ENCODE peak calls at places on chromosomes 4 and X, in ten cellular contexts. One of them, this sample, is unnamed.

GRCh38 chr4:100060765-100061416 is 110.8 kb upstream of the H2AZ1 start:
- DNase-seq in heart right ventricle: no peak
- DNase-seq in lower lobe of right lung: no peak
- DNase-seq in immature natural killer cell: no peak
- DNase-seq in SJSA1: no peak
- DNase-seq in heart left ventricle: no peak
- DNase-seq in stimulated activated CD8-positive, alpha-beta memory T cell treated with anti-CD3 and anti-CD28 coated beads, Interleukin-7, amount 100 ng/mL, for 24 hours: no peak
- DNase-seq in activated T-helper 1 cell treated with anti-CD3 and anti-CD28 coated beads, Interleukin-2, amount 50 U/mL, for 16 hours: no peak
- DNase-seq in CD8-positive, alpha-beta T cell: no peak
- DNase-seq in epithelial cell of proximal tubule: no peak
- DNase-seq in this sample: no peak

GRCh38 chr4:131613824-131614216 is 1535.3 kb upstream of the PCDH10 start:
- DNase-seq in stimulated activated CD8-positive, alpha-beta memory T cell treated with anti-CD3 and anti-CD28 coated beads, Interleukin-7, amount 100 ng/mL, for 24 hours: no peak
- DNase-seq in SJSA1: no peak
- DNase-seq in immature natural killer cell: no peak
- DNase-seq in lower lobe of right lung: no peak
- DNase-seq in CD8-positive, alpha-beta T cell: no peak
- DNase-seq in epithelial cell of proximal tubule: no peak
- DNase-seq in activated T-helper 1 cell treated with anti-CD3 and anti-CD28 coated beads, Interleukin-2, amount 50 U/mL, for 16 hours: no peak
- DNase-seq in heart left ventricle: no peak
- DNase-seq in heart right ventricle: no peak
- DNase-seq in this sample: no peak

GRCh38 chr4:123244233-123244632 is 152.4 kb upstream of the SPRY1 start:
- DNase-seq in stimulated activated CD8-positive, alpha-beta memory T cell treated with anti-CD3 and anti-CD28 coated beads, Interleukin-7, amount 100 ng/mL, for 24 hours: no peak
- DNase-seq in SJSA1: no peak
- DNase-seq in activated T-helper 1 cell treated with anti-CD3 and anti-CD28 coated beads, Interleukin-2, amount 50 U/mL, for 16 hours: no peak
- DNase-seq in heart left ventricle: peak; percentile 69
- DNase-seq in heart right ventricle: peak; percentile 65
- DNase-seq in epithelial cell of proximal tubule: no peak
- DNase-seq in lower lobe of right lung: peak; percentile 69
- DNase-seq in CD8-positive, alpha-beta T cell: no peak
- DNase-seq in immature natural killer cell: peak; percentile 32
- DNase-seq in this sample: no peak

GRCh38 chrX:10457092-10457491 is 163.3 kb downstream of the MID1 start:
- DNase-seq in heart right ventricle: no peak
- DNase-seq in SJSA1: no peak
- DNase-seq in immature natural killer cell: no peak
- DNase-seq in lower lobe of right lung: no peak
- DNase-seq in activated T-helper 1 cell treated with anti-CD3 and anti-CD28 coated beads, Interleukin-2, amount 50 U/mL, for 16 hours: no peak
- DNase-seq in heart left ventricle: peak; percentile 6
- DNase-seq in epithelial cell of proximal tubule: no peak
- DNase-seq in CD8-positive, alpha-beta T cell: no peak
- DNase-seq in stimulated activated CD8-positive, alpha-beta memory T cell treated with anti-CD3 and anti-CD28 coated beads, Interleukin-7, amount 100 ng/mL, for 24 hours: no peak
- DNase-seq in this sample: peak; percentile 16

GRCh38 chr4:11729548-11729947 is 300.9 kb upstream of the HS3ST1 start:
- DNase-seq in epithelial cell of proximal tubule: peak; percentile 66
- DNase-seq in immature natural killer cell: no peak
- DNase-seq in CD8-positive, alpha-beta T cell: no peak
- DNase-seq in SJSA1: no peak
- DNase-seq in heart right ventricle: no peak
- DNase-seq in stimulated activated CD8-positive, alpha-beta memory T cell treated with anti-CD3 and anti-CD28 coated beads, Interleukin-7, amount 100 ng/mL, for 24 hours: no peak
- DNase-seq in lower lobe of right lung: no peak
- DNase-seq in heart left ventricle: no peak
- DNase-seq in activated T-helper 1 cell treated with anti-CD3 and anti-CD28 coated beads, Interleukin-2, amount 50 U/mL, for 16 hours: no peak
- DNase-seq in this sample: peak; percentile 41

GRCh38 chr4:158002203-158002602 is 170.6 kb downstream of the GASK1B start:
- DNase-seq in heart left ventricle: no peak
- DNase-seq in activated T-helper 1 cell treated with anti-CD3 and anti-CD28 coated beads, Interleukin-2, amount 50 U/mL, for 16 hours: no peak
- DNase-seq in epithelial cell of proximal tubule: no peak
- DNase-seq in SJSA1: no peak
- DNase-seq in stimulated activated CD8-positive, alpha-beta memory T cell treated with anti-CD3 and anti-CD28 coated beads, Interleukin-7, amount 100 ng/mL, for 24 hours: no peak
- DNase-seq in CD8-positive, alpha-beta T cell: no peak
- DNase-seq in heart right ventricle: no peak
- DNase-seq in immature natural killer cell: no peak
- DNase-seq in lower lobe of right lung: no peak
- DNase-seq in this sample: no peak

GRCh38 chr4:100590308-100590707 is 72.5 kb upstream of the EMCN start:
- DNase-seq in CD8-positive, alpha-beta T cell: no peak
- DNase-seq in lower lobe of right lung: no peak
- DNase-seq in heart left ventricle: no peak
- DNase-seq in SJSA1: no peak
- DNase-seq in heart right ventricle: no peak
- DNase-seq in activated T-helper 1 cell treated with anti-CD3 and anti-CD28 coated beads, Interleukin-2, amount 50 U/mL, for 16 hours: no peak
- DNase-seq in immature natural killer cell: no peak
- DNase-seq in stimulated activated CD8-positive, alpha-beta memory T cell treated with anti-CD3 and anti-CD28 coated beads, Interleukin-7, amount 100 ng/mL, for 24 hours: no peak
- DNase-seq in epithelial cell of proximal tubule: peak; percentile 20
- DNase-seq in this sample: peak; percentile 9

GRCh38 chr4:80619070-80619674 is 283.6 kb downstream of the CFAP299 start:
- DNase-seq in CD8-positive, alpha-beta T cell: no peak
- DNase-seq in immature natural killer cell: no peak
- DNase-seq in stimulated activated CD8-positive, alpha-beta memory T cell treated with anti-CD3 and anti-CD28 coated beads, Interleukin-7, amount 100 ng/mL, for 24 hours: no peak
- DNase-seq in SJSA1: no peak
- DNase-seq in heart right ventricle: no peak
- DNase-seq in heart left ventricle: no peak
- DNase-seq in activated T-helper 1 cell treated with anti-CD3 and anti-CD28 coated beads, Interleukin-2, amount 50 U/mL, for 16 hours: no peak
- DNase-seq in lower lobe of right lung: no peak
- DNase-seq in epithelial cell of proximal tubule: no peak
- DNase-seq in this sample: no peak

GRCh38 chrX:37912797-37913196 is 65.4 kb upstream of the DYNLT3 start:
- DNase-seq in immature natural killer cell: no peak
- DNase-seq in lower lobe of right lung: no peak
- DNase-seq in stimulated activated CD8-positive, alpha-beta memory T cell treated with anti-CD3 and anti-CD28 coated beads, Interleukin-7, amount 100 ng/mL, for 24 hours: no peak
- DNase-seq in activated T-helper 1 cell treated with anti-CD3 and anti-CD28 coated beads, Interleukin-2, amount 50 U/mL, for 16 hours: no peak
- DNase-seq in CD8-positive, alpha-beta T cell: no peak
- DNase-seq in epithelial cell of proximal tubule: no peak
- DNase-seq in heart right ventricle: no peak
- DNase-seq in SJSA1: no peak
- DNase-seq in heart left ventricle: no peak
- DNase-seq in this sample: no peak

GRCh38 chr4:101500742-101501141 is 153.4 kb upstream of the PPP3CA start:
- DNase-seq in CD8-positive, alpha-beta T cell: no peak
- DNase-seq in heart right ventricle: no peak
- DNase-seq in activated T-helper 1 cell treated with anti-CD3 and anti-CD28 coated beads, Interleukin-2, amount 50 U/mL, for 16 hours: no peak
- DNase-seq in stimulated activated CD8-positive, alpha-beta memory T cell treated with anti-CD3 and anti-CD28 coated beads, Interleukin-7, amount 100 ng/mL, for 24 hours: no peak
- DNase-seq in heart left ventricle: no peak
- DNase-seq in immature natural killer cell: no peak
- DNase-seq in epithelial cell of proximal tubule: no peak
- DNase-seq in SJSA1: no peak
- DNase-seq in lower lobe of right lung: no peak
- DNase-seq in this sample: peak; percentile 17

GRCh38 chrX:47936224-47936939 is 67.4 kb downstream of the ZNF182 start:
- DNase-seq in heart left ventricle: no peak
- DNase-seq in CD8-positive, alpha-beta T cell: no peak
- DNase-seq in lower lobe of right lung: no peak
- DNase-seq in SJSA1: no peak
- DNase-seq in stimulated activated CD8-positive, alpha-beta memory T cell treated with anti-CD3 and anti-CD28 coated beads, Interleukin-7, amount 100 ng/mL, for 24 hours: no peak
- DNase-seq in epithelial cell of proximal tubule: no peak
- DNase-seq in immature natural killer cell: no peak
- DNase-seq in heart right ventricle: no peak
- DNase-seq in activated T-helper 1 cell treated with anti-CD3 and anti-CD28 coated beads, Interleukin-2, amount 50 U/mL, for 16 hours: no peak
- DNase-seq in this sample: no peak

GRCh38 chrX:2450681-2451080 is 50.1 kb downstream of the DHRSX start:
- DNase-seq in SJSA1: no peak
- DNase-seq in lower lobe of right lung: no peak
- DNase-seq in heart left ventricle: no peak
- DNase-seq in heart right ventricle: no peak
- DNase-seq in immature natural killer cell: no peak
- DNase-seq in activated T-helper 1 cell treated with anti-CD3 and anti-CD28 coated beads, Interleukin-2, amount 50 U/mL, for 16 hours: no peak
- DNase-seq in epithelial cell of proximal tubule: no peak
- DNase-seq in CD8-positive, alpha-beta T cell: no peak
- DNase-seq in stimulated activated CD8-positive, alpha-beta memory T cell treated with anti-CD3 and anti-CD28 coated beads, Interleukin-7, amount 100 ng/mL, for 24 hours: no peak
- DNase-seq in this sample: no peak

GRCh38 chr4:165766018-165766417 is 107.0 kb upstream of the TLL1 start:
- DNase-seq in SJSA1: no peak
- DNase-seq in heart right ventricle: peak; percentile 11
- DNase-seq in stimulated activated CD8-positive, alpha-beta memory T cell treated with anti-CD3 and anti-CD28 coated beads, Interleukin-7, amount 100 ng/mL, for 24 hours: no peak
- DNase-seq in immature natural killer cell: no peak
- DNase-seq in epithelial cell of proximal tubule: no peak
- DNase-seq in heart left ventricle: no peak
- DNase-seq in lower lobe of right lung: no peak
- DNase-seq in activated T-helper 1 cell treated with anti-CD3 and anti-CD28 coated beads, Interleukin-2, amount 50 U/mL, for 16 hours: no peak
- DNase-seq in CD8-positive, alpha-beta T cell: no peak
- DNase-seq in this sample: no peak

GRCh38 chr4:172188248-172188976 is 375.2 kb downstream of the GALNTL6 start:
- DNase-seq in immature natural killer cell: no peak
- DNase-seq in heart left ventricle: no peak
- DNase-seq in epithelial cell of proximal tubule: no peak
- DNase-seq in activated T-helper 1 cell treated with anti-CD3 and anti-CD28 coated beads, Interleukin-2, amount 50 U/mL, for 16 hours: no peak
- DNase-seq in stimulated activated CD8-positive, alpha-beta memory T cell treated with anti-CD3 and anti-CD28 coated beads, Interleukin-7, amount 100 ng/mL, for 24 hours: no peak
- DNase-seq in heart right ventricle: no peak
- DNase-seq in lower lobe of right lung: no peak
- DNase-seq in SJSA1: no peak
- DNase-seq in CD8-positive, alpha-beta T cell: no peak
- DNase-seq in this sample: no peak

GRCh38 chr4:160296476-160296875 is 1193.6 kb downstream of the RAPGEF2 start:
- DNase-seq in immature natural killer cell: no peak
- DNase-seq in activated T-helper 1 cell treated with anti-CD3 and anti-CD28 coated beads, Interleukin-2, amount 50 U/mL, for 16 hours: no peak
- DNase-seq in heart right ventricle: no peak
- DNase-seq in lower lobe of right lung: no peak
- DNase-seq in stimulated activated CD8-positive, alpha-beta memory T cell treated with anti-CD3 and anti-CD28 coated beads, Interleukin-7, amount 100 ng/mL, for 24 hours: no peak
- DNase-seq in heart left ventricle: no peak
- DNase-seq in CD8-positive, alpha-beta T cell: no peak
- DNase-seq in SJSA1: no peak
- DNase-seq in epithelial cell of proximal tubule: no peak
- DNase-seq in this sample: no peak

GRCh38 chrX:119871245-119871598 is 311 bp downstream of the RNF113A start:
- DNase-seq in heart right ventricle: no peak
- DNase-seq in CD8-positive, alpha-beta T cell: no peak
- DNase-seq in epithelial cell of proximal tubule: no peak
- DNase-seq in SJSA1: no peak
- DNase-seq in heart left ventricle: no peak
- DNase-seq in lower lobe of right lung: peak; percentile 46
- DNase-seq in stimulated activated CD8-positive, alpha-beta memory T cell treated with anti-CD3 and anti-CD28 coated beads, Interleukin-7, amount 100 ng/mL, for 24 hours: no peak
- DNase-seq in immature natural killer cell: peak; percentile 76
- DNase-seq in activated T-helper 1 cell treated with anti-CD3 and anti-CD28 coated beads, Interleukin-2, amount 50 U/mL, for 16 hours: no peak
- DNase-seq in this sample: no peak

GRCh38 chr4:85280963-85281362 is 194.0 kb upstream of the ARHGAP24 start:
- DNase-seq in heart left ventricle: no peak
- DNase-seq in epithelial cell of proximal tubule: no peak
- DNase-seq in CD8-positive, alpha-beta T cell: no peak
- DNase-seq in immature natural killer cell: no peak
- DNase-seq in stimulated activated CD8-positive, alpha-beta memory T cell treated with anti-CD3 and anti-CD28 coated beads, Interleukin-7, amount 100 ng/mL, for 24 hours: no peak
- DNase-seq in SJSA1: no peak
- DNase-seq in activated T-helper 1 cell treated with anti-CD3 and anti-CD28 coated beads, Interleukin-2, amount 50 U/mL, for 16 hours: no peak
- DNase-seq in heart right ventricle: no peak
- DNase-seq in lower lobe of right lung: no peak
- DNase-seq in this sample: no peak

GRCh38 chrX:13074297-13075262 is 30.2 kb upstream of the FAM9C start:
- DNase-seq in heart left ventricle: no peak
- DNase-seq in epithelial cell of proximal tubule: no peak
- DNase-seq in activated T-helper 1 cell treated with anti-CD3 and anti-CD28 coated beads, Interleukin-2, amount 50 U/mL, for 16 hours: no peak
- DNase-seq in heart right ventricle: no peak
- DNase-seq in lower lobe of right lung: no peak
- DNase-seq in SJSA1: no peak
- DNase-seq in immature natural killer cell: no peak
- DNase-seq in CD8-positive, alpha-beta T cell: no peak
- DNase-seq in stimulated activated CD8-positive, alpha-beta memory T cell treated with anti-CD3 and anti-CD28 coated beads, Interleukin-7, amount 100 ng/mL, for 24 hours: no peak
- DNase-seq in this sample: no peak

GRCh38 chrX:94041881-94042280 is 367.9 kb downstream of the FAM133A start:
- DNase-seq in SJSA1: no peak
- DNase-seq in stimulated activated CD8-positive, alpha-beta memory T cell treated with anti-CD3 and anti-CD28 coated beads, Interleukin-7, amount 100 ng/mL, for 24 hours: no peak
- DNase-seq in lower lobe of right lung: no peak
- DNase-seq in epithelial cell of proximal tubule: no peak
- DNase-seq in CD8-positive, alpha-beta T cell: no peak
- DNase-seq in immature natural killer cell: no peak
- DNase-seq in heart right ventricle: no peak
- DNase-seq in heart left ventricle: no peak
- DNase-seq in activated T-helper 1 cell treated with anti-CD3 and anti-CD28 coated beads, Interleukin-2, amount 50 U/mL, for 16 hours: no peak
- DNase-seq in this sample: no peak

GRCh38 chr4:30821891-30822612 is 101.9 kb downstream of the PCDH7 start:
- DNase-seq in SJSA1: no peak
- DNase-seq in CD8-positive, alpha-beta T cell: no peak
- DNase-seq in immature natural killer cell: no peak
- DNase-seq in lower lobe of right lung: no peak
- DNase-seq in heart right ventricle: no peak
- DNase-seq in epithelial cell of proximal tubule: no peak
- DNase-seq in heart left ventricle: no peak
- DNase-seq in stimulated activated CD8-positive, alpha-beta memory T cell treated with anti-CD3 and anti-CD28 coated beads, Interleukin-7, amount 100 ng/mL, for 24 hours: no peak
- DNase-seq in activated T-helper 1 cell treated with anti-CD3 and anti-CD28 coated beads, Interleukin-2, amount 50 U/mL, for 16 hours: no peak
- DNase-seq in this sample: no peak

GRCh38 chr4:3312362-3312761 is 19.5 kb downstream of the RGS12 start:
- DNase-seq in SJSA1: no peak
- DNase-seq in heart left ventricle: no peak
- DNase-seq in epithelial cell of proximal tubule: no peak
- DNase-seq in stimulated activated CD8-positive, alpha-beta memory T cell treated with anti-CD3 and anti-CD28 coated beads, Interleukin-7, amount 100 ng/mL, for 24 hours: no peak
- DNase-seq in heart right ventricle: no peak
- DNase-seq in activated T-helper 1 cell treated with anti-CD3 and anti-CD28 coated beads, Interleukin-2, amount 50 U/mL, for 16 hours: no peak
- DNase-seq in lower lobe of right lung: no peak
- DNase-seq in immature natural killer cell: no peak
- DNase-seq in CD8-positive, alpha-beta T cell: peak; percentile 4
- DNase-seq in this sample: no peak

GRCh38 chrX:45862801-45863200 is 662.1 kb upstream of the DIPK2B start:
- DNase-seq in stimulated activated CD8-positive, alpha-beta memory T cell treated with anti-CD3 and anti-CD28 coated beads, Interleukin-7, amount 100 ng/mL, for 24 hours: no peak
- DNase-seq in heart left ventricle: no peak
- DNase-seq in lower lobe of right lung: no peak
- DNase-seq in heart right ventricle: no peak
- DNase-seq in SJSA1: no peak
- DNase-seq in CD8-positive, alpha-beta T cell: no peak
- DNase-seq in epithelial cell of proximal tubule: no peak
- DNase-seq in immature natural killer cell: no peak
- DNase-seq in activated T-helper 1 cell treated with anti-CD3 and anti-CD28 coated beads, Interleukin-2, amount 50 U/mL, for 16 hours: no peak
- DNase-seq in this sample: no peak

GRCh38 chr4:97016186-97016945 is 1126.9 kb downstream of the STPG2 start:
- DNase-seq in epithelial cell of proximal tubule: peak; percentile 35
- DNase-seq in heart left ventricle: no peak
- DNase-seq in heart right ventricle: no peak
- DNase-seq in stimulated activated CD8-positive, alpha-beta memory T cell treated with anti-CD3 and anti-CD28 coated beads, Interleukin-7, amount 100 ng/mL, for 24 hours: no peak
- DNase-seq in immature natural killer cell: no peak
- DNase-seq in lower lobe of right lung: no peak
- DNase-seq in activated T-helper 1 cell treated with anti-CD3 and anti-CD28 coated beads, Interleukin-2, amount 50 U/mL, for 16 hours: no peak
- DNase-seq in CD8-positive, alpha-beta T cell: no peak
- DNase-seq in SJSA1: no peak
- DNase-seq in this sample: no peak

GRCh38 chr4:145177906-145178538 is 2.4 kb downstream of the OTUD4 start:
- DNase-seq in heart left ventricle: no peak
- DNase-seq in stimulated activated CD8-positive, alpha-beta memory T cell treated with anti-CD3 and anti-CD28 coated beads, Interleukin-7, amount 100 ng/mL, for 24 hours: no peak
- DNase-seq in SJSA1: peak; percentile 55
- DNase-seq in heart right ventricle: peak; percentile 20
- DNase-seq in CD8-positive, alpha-beta T cell: no peak
- DNase-seq in immature natural killer cell: peak; percentile 14
- DNase-seq in lower lobe of right lung: no peak
- DNase-seq in epithelial cell of proximal tubule: no peak
- DNase-seq in activated T-helper 1 cell treated with anti-CD3 and anti-CD28 coated beads, Interleukin-2, amount 50 U/mL, for 16 hours: no peak
- DNase-seq in this sample: no peak

GRCh38 chr4:16206301-16206700 is 20.0 kb downstream of the TAPT1 start:
- DNase-seq in heart left ventricle: no peak
- DNase-seq in heart right ventricle: no peak
- DNase-seq in immature natural killer cell: no peak
- DNase-seq in stimulated activated CD8-positive, alpha-beta memory T cell treated with anti-CD3 and anti-CD28 coated beads, Interleukin-7, amount 100 ng/mL, for 24 hours: no peak
- DNase-seq in epithelial cell of proximal tubule: no peak
- DNase-seq in activated T-helper 1 cell treated with anti-CD3 and anti-CD28 coated beads, Interleukin-2, amount 50 U/mL, for 16 hours: no peak
- DNase-seq in CD8-positive, alpha-beta T cell: no peak
- DNase-seq in lower lobe of right lung: no peak
- DNase-seq in SJSA1: no peak
- DNase-seq in this sample: no peak

GRCh38 chr4:88661724-88662123 is 35.9 kb downstream of the NAP1L5 start:
- DNase-seq in lower lobe of right lung: no peak
- DNase-seq in activated T-helper 1 cell treated with anti-CD3 and anti-CD28 coated beads, Interleukin-2, amount 50 U/mL, for 16 hours: no peak
- DNase-seq in stimulated activated CD8-positive, alpha-beta memory T cell treated with anti-CD3 and anti-CD28 coated beads, Interleukin-7, amount 100 ng/mL, for 24 hours: no peak
- DNase-seq in epithelial cell of proximal tubule: no peak
- DNase-seq in heart left ventricle: no peak
- DNase-seq in SJSA1: peak; percentile 36
- DNase-seq in heart right ventricle: no peak
- DNase-seq in CD8-positive, alpha-beta T cell: no peak
- DNase-seq in immature natural killer cell: no peak
- DNase-seq in this sample: peak; percentile 82

GRCh38 chr4:138007572-138007971 is 234.6 kb downstream of the SLC7A11 start:
- DNase-seq in epithelial cell of proximal tubule: no peak
- DNase-seq in stimulated activated CD8-positive, alpha-beta memory T cell treated with anti-CD3 and anti-CD28 coated beads, Interleukin-7, amount 100 ng/mL, for 24 hours: no peak
- DNase-seq in heart right ventricle: no peak
- DNase-seq in CD8-positive, alpha-beta T cell: no peak
- DNase-seq in lower lobe of right lung: no peak
- DNase-seq in immature natural killer cell: no peak
- DNase-seq in heart left ventricle: no peak
- DNase-seq in activated T-helper 1 cell treated with anti-CD3 and anti-CD28 coated beads, Interleukin-2, amount 50 U/mL, for 16 hours: no peak
- DNase-seq in SJSA1: peak; percentile 9
- DNase-seq in this sample: no peak

GRCh38 chrX:49829016-49829415 is at the start of gene PAGE4:
- DNase-seq in heart left ventricle: no peak
- DNase-seq in SJSA1: no peak
- DNase-seq in immature natural killer cell: no peak
- DNase-seq in lower lobe of right lung: no peak
- DNase-seq in activated T-helper 1 cell treated with anti-CD3 and anti-CD28 coated beads, Interleukin-2, amount 50 U/mL, for 16 hours: no peak
- DNase-seq in epithelial cell of proximal tubule: no peak
- DNase-seq in stimulated activated CD8-positive, alpha-beta memory T cell treated with anti-CD3 and anti-CD28 coated beads, Interleukin-7, amount 100 ng/mL, for 24 hours: no peak
- DNase-seq in heart right ventricle: no peak
- DNase-seq in CD8-positive, alpha-beta T cell: no peak
- DNase-seq in this sample: no peak

This sample was measured in stromal cell of bone marrow.